ENCODE peak calls at places on chromosome 18, in five cellular contexts. One of them, this sample, is unnamed.

GRCh38 chr18:21853020-21853419 is 112.4 kb downstream of the MIB1 start:
- DNase-seq in right atrium auricular region: no peak
- DNase-seq in prostate gland: no peak
- DNase-seq in vagina: no peak
- DNase-seq in psoas muscle: no peak
- DNase-seq in this sample: no peak

GRCh38 chr18:45611943-45612342 is 3.3 kb upstream of the SLC14A2 start:
- DNase-seq in right atrium auricular region: no peak
- DNase-seq in prostate gland: no peak
- DNase-seq in vagina: no peak
- DNase-seq in psoas muscle: no peak
- DNase-seq in this sample: no peak

GRCh38 chr18:30280861-30281470 is 761.6 kb downstream of the DSC3 start:
- DNase-seq in right atrium auricular region: no peak
- DNase-seq in prostate gland: peak
- DNase-seq in vagina: no peak
- DNase-seq in psoas muscle: no peak
- DNase-seq in this sample: no peak

GRCh38 chr18:76467371-76468190 is 27.5 kb downstream of the ZNF516 start:
- DNase-seq in right atrium auricular region: peak
- DNase-seq in prostate gland: no peak
- DNase-seq in vagina: peak
- DNase-seq in psoas muscle: no peak
- DNase-seq in this sample: no peak

GRCh38 chr18:56021814-56022205 is 433.8 kb upstream of the TCF4 start:
- DNase-seq in right atrium auricular region: no peak
- DNase-seq in prostate gland: no peak
- DNase-seq in vagina: no peak
- DNase-seq in psoas muscle: no peak
- DNase-seq in this sample: no peak

GRCh38 chr18:77007251-77007650 is 125.3 kb downstream of the MBP start:
- DNase-seq in right atrium auricular region: no peak
- DNase-seq in prostate gland: no peak
- DNase-seq in vagina: no peak
- DNase-seq in psoas muscle: no peak
- DNase-seq in this sample: no peak

GRCh38 chr18:33873127-33873526 is 295.1 kb downstream of the ASXL3 start:
- DNase-seq in right atrium auricular region: no peak
- DNase-seq in prostate gland: no peak
- DNase-seq in vagina: no peak
- DNase-seq in psoas muscle: no peak
- DNase-seq in this sample: no peak

GRCh38 chr18:41938445-41938844 is 16.6 kb upstream of the PIK3C3 start:
- DNase-seq in right atrium auricular region: no peak
- DNase-seq in prostate gland: no peak
- DNase-seq in vagina: no peak
- DNase-seq in psoas muscle: no peak
- DNase-seq in this sample: no peak

GRCh38 chr18:78810706-78811105 is 168.9 kb upstream of the SALL3 start:
- DNase-seq in right atrium auricular region: no peak
- DNase-seq in prostate gland: no peak
- DNase-seq in vagina: no peak
- DNase-seq in psoas muscle: no peak
- DNase-seq in this sample: no peak

GRCh38 chr18:68826111-68826510 is 28.2 kb downstream of the CCDC102B start:
- DNase-seq in right atrium auricular region: no peak
- DNase-seq in prostate gland: no peak
- DNase-seq in vagina: no peak
- DNase-seq in psoas muscle: no peak
- DNase-seq in this sample: no peak

DNA sequence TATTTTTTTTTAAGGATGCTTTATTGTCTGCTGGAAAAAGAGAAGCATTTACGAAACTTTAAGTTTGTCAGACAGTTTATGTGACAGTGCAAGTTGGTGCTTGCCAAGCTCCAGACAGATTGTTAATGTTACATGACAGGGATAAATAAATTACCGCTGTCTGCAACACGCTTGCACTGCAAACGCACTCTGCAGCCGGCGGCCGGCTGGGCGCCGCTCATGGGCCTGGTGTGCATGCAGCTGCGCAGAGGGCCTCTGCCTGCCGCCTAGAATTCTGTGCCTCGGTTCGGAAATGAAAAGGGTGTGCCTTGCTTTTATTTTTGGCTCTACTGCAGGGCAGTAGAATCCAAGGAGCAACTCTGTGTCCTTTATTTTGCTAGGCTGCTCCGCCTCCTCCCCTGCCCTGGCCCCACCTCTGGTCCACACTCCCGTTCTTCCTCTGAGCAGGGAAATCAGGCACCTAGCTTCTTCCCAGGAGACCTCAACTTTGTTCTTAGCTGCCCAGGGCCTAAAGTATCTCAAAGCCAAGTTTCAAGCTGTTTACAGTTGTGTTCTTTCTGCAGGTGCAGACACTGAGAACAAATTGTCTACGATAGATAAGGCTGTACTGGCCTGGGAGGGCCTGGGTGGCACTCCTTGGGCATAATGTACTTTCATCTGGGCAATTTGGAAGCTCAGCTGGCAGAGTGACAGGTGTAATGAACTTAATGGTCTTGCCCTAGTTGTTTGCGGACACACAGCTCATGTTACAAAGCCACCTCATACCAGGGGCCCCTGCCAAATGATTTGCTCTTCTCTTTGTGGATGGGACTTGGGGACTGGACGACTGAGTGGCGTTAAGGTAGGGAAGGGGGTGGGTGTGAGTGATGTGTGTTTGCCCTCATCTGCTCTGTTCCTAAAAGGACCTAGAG is 4.1 kb downstream of the LDLRAD4 start:
- DNase-seq in right atrium auricular region: peak
- DNase-seq in prostate gland: peak
- DNase-seq in vagina: peak
- DNase-seq in psoas muscle: peak
- DNase-seq in this sample: peak
- H3K27ac ChIP-seq in right atrium auricular region: peak
- H3K27ac ChIP-seq in prostate gland: peak
- H3K27ac ChIP-seq in vagina: peak
- H3K27ac ChIP-seq in psoas muscle: peak
- H3K27ac ChIP-seq in this sample: peak

DNA sequence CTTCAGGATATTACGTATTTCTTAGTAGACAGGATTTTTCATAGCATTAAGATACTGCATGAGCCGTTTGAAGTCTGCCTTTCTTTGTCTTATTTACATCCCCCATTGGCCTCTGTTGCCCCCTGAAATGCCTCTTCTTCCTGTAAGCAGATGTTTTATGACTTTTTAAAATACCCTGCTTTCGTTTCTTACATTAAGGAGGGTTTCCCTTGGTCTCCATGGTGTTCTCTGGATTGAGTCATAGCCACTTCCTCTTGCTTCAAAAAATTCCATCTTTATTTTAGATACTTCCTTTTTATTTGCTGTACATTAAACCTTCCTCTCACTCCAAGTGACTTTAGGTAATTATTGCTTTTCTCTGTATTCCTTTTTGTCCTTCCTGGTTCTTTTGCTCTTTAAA is 72.5 kb downstream of the ZNF532 start:
- DNase-seq in right atrium auricular region: no peak
- DNase-seq in prostate gland: no peak
- DNase-seq in vagina: no peak
- DNase-seq in psoas muscle: no peak
- DNase-seq in this sample: no peak
- H3K27ac ChIP-seq in right atrium auricular region: no peak
- H3K27ac ChIP-seq in prostate gland: peak
- H3K27ac ChIP-seq in vagina: no peak
- H3K27ac ChIP-seq in psoas muscle: peak
- H3K27ac ChIP-seq in this sample: no peak

GRCh38 chr18:37483221-37483971 is 82.2 kb downstream of the CELF4 start:
- DNase-seq in right atrium auricular region: no peak
- DNase-seq in prostate gland: no peak
- DNase-seq in vagina: no peak
- DNase-seq in psoas muscle: no peak
- DNase-seq in this sample: no peak
- H3K27ac ChIP-seq in right atrium auricular region: no peak
- H3K27ac ChIP-seq in prostate gland: no peak
- H3K27ac ChIP-seq in vagina: no peak
- H3K27ac ChIP-seq in psoas muscle: no peak
- H3K27ac ChIP-seq in this sample: no peak

GRCh38 chr18:70523035-70523797 is 234.4 kb downstream of the SOCS6 start:
- DNase-seq in right atrium auricular region: no peak
- DNase-seq in prostate gland: no peak
- DNase-seq in vagina: no peak
- DNase-seq in psoas muscle: no peak
- DNase-seq in this sample: no peak
- H3K27ac ChIP-seq in right atrium auricular region: no peak
- H3K27ac ChIP-seq in prostate gland: no peak
- H3K27ac ChIP-seq in vagina: no peak
- H3K27ac ChIP-seq in psoas muscle: no peak
- H3K27ac ChIP-seq in this sample: no peak

GRCh38 chr18:63318882-63319382 is 637 bp downstream of the BCL2 start:
- DNase-seq in right atrium auricular region: no peak
- DNase-seq in prostate gland: no peak
- DNase-seq in vagina: no peak
- DNase-seq in psoas muscle: no peak
- DNase-seq in this sample: no peak
- H3K27ac ChIP-seq in right atrium auricular region: peak
- H3K27ac ChIP-seq in prostate gland: peak
- H3K27ac ChIP-seq in vagina: peak
- H3K27ac ChIP-seq in psoas muscle: peak
- H3K27ac ChIP-seq in this sample: peak

This sample was measured in substantia nigra.